ENCODE peak calls at places on chromosomes 4 and X, in six cellular contexts. Q is GM12878, A is K562, I is H1, V is HepG2, X is GM12892. B is an unnamed sample.

GRCh38 chr4:155822572-155822971 is 43.5 kb downstream of the ASIC5 start:
- DNase-seq in Q (no peak), A (no peak), I (no peak), V (no peak), X (no peak), B (no peak)

GRCh38 chrX:131626681-131627296 is 82.9 kb downstream of the OR13H1 start:
- DNase-seq in Q (no peak), A (peak; percentile 7), I (no peak), V (no peak), X (no peak), B (no peak)

GRCh38 chr4:152109585-152110509 is 349.0 kb upstream of the GATB start:
- DNase-seq in Q (no peak), A (no peak), I (no peak), V (no peak), X (no peak), B (no peak)

GRCh38 chr4:39255266-39255665 is 72.9 kb downstream of the WDR19 start:
- DNase-seq in Q (no peak), A (peak; percentile 16), I (no peak), V (peak; percentile 7), X (no peak), B (no peak)

GRCh38 chr4:168441412-168441811 is 38.9 kb downstream of the DDX60L start:
- DNase-seq in Q (no peak), A (no peak), I (no peak), V (no peak), X (no peak), B (no peak)

GRCh38 chr4:106036334-106036733 is 141.1 kb downstream of the NPNT start:
- DNase-seq in Q (no peak), A (no peak), I (no peak), V (peak; percentile 33), X (no peak), B (no peak)

GRCh38 chr4:95732061-95732460 is 107.8 kb upstream of the PDHA2 start:
- DNase-seq in Q (no peak), A (no peak), I (no peak), V (no peak), X (no peak), B (no peak)

GRCh38 chrX:57915680-57916079 is 5.4 kb upstream of the ZXDA start:
- DNase-seq in Q (no peak), A (no peak), I (no peak), V (no peak), X (no peak), B (no peak)

GRCh38 chr4:182808673-182809416 is 108.3 kb downstream of the DCTD start:
- DNase-seq in Q (peak; percentile 55), A (no peak), I (no peak), V (no peak), X (no peak), B (peak; percentile 63)

GRCh38 chrX:46572295-46572936 is 1.1 kb upstream of the CHST7 start:
- DNase-seq in Q (peak; percentile 64), A (no peak), I (no peak), V (no peak), X (no peak), B (no peak)

GRCh38 chrX:44914532-44915198 is 41.7 kb downstream of the KDM6A start:
- DNase-seq in Q (no peak), A (no peak), I (no peak), V (no peak), X (no peak), B (no peak)

GRCh38 chr4:152591361-152591760 is 55.5 kb upstream of the FBXW7 start:
- DNase-seq in Q (no peak), A (no peak), I (peak; percentile 86), V (no peak), X (no peak), B (no peak)

GRCh38 chrX:108439961-108440696 is 491 bp downstream of the COL4A5 start:
- DNase-seq in Q (no peak), A (peak; percentile 23), I (no peak), V (no peak), X (no peak), B (no peak)

GRCh38 chrX:115894087-115894486 is 276.5 kb upstream of the AGTR2 start:
- DNase-seq in Q (peak; percentile 58), A (peak; percentile 37), I (peak; percentile 33), V (peak; percentile 63), X (no peak), B (no peak)

GRCh38 chr4:30720021-30720655 is at the start of gene PCDH7:
- DNase-seq in Q (no peak), A (no peak), I (peak; percentile 76), V (no peak), X (peak; percentile 3), B (no peak)

GRCh38 chrX:11241720-11242119 is 51.5 kb upstream of the AMELX start:
- DNase-seq in Q (no peak), A (no peak), I (no peak), V (no peak), X (no peak), B (no peak)

GRCh38 chr4:175946472-175947116 is 119.0 kb upstream of the WDR17 start:
- DNase-seq in Q (no peak), A (no peak), I (no peak), V (no peak), X (no peak), B (no peak)

DNA sequence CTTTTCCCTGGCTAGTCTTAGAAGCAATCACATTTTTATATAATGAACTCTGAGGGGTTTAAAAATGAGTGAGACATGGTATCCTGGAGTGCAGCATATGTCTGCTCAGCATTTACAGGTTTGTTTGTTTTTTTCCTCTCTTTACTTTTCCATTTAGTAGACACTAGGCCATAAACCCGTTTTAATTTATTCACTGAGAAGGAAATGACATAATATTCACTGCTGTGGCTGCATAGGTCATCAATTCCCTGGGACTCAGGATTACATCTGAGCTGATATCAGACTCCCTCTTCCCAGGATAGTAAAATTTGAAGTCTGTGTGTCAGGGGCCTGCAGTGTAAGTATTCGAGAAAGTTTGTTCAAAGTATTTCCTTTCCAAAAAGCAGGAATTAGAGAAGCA is 178.9 kb upstream of the SPRY1 start:
- DNase-seq in Q (no peak), A (no peak), I (no peak), V (no peak), X (no peak), B (no peak)
- TF ChIP-seq POLR2A in Q (no peak), A (no peak), I (no peak), V (no peak), X (no peak), B (no peak)

GRCh38 chrX:14673764-14674163 is 144.4 kb downstream of the GLRA2 start:
- DNase-seq in Q (peak; percentile 70), A (no peak), I (no peak), V (peak; percentile 39), X (no peak), B (peak; percentile 6)

GRCh38 chrX:14675500-14675899 is 146.2 kb downstream of the GLRA2 start:
- DNase-seq in Q (no peak), A (no peak), I (no peak), V (no peak), X (no peak), B (no peak)

GRCh38 chrX:14673236-14673635 is 143.9 kb downstream of the GLRA2 start:
- DNase-seq in Q (no peak), A (no peak), I (no peak), V (no peak), X (no peak), B (no peak)

GRCh38 chrX:14672611-14673172 is 143.4 kb downstream of the GLRA2 start:
- DNase-seq in Q (no peak), A (no peak), I (no peak), V (no peak), X (no peak), B (no peak)

DNA sequence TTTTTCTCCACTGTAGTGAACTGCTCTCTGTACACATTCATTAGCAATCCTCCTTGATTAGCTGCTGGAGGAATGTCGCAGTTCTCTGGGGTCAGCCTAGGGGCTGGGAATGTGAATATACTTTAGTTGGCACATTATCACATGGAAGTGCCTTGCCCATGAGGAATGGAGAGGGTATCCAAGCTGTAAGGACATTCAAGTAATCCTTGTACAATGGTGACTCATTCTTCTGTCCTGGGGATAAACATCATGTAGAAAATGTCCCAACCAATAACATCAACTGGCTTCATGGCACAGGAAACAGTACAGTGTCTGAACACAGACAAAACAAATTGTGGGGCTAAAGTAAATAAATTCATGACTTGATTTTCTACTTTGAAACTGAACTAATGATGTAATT is 147.1 kb downstream of the GLRA2 start:
- DNase-seq in Q (no peak), A (no peak), I (no peak), V (no peak), X (no peak), B (no peak)
- TF ChIP-seq TAF1 in Q (no peak), A (no peak), I (no peak), V (no peak), X (no peak), B (no peak)

GRCh38 chr4:103198111-103198765 is at the start of gene CENPE:
- DNase-seq in Q (peak; percentile 61), A (peak; percentile 84), I (peak; percentile 97), V (peak; percentile 81), X (peak; percentile 46), B (peak; percentile 40)
- TF ChIP-seq POLR2A in Q (peak; percentile 83), A (peak; percentile 82), I (peak; percentile 82), V (peak; percentile 80), X (peak; percentile 58), B (no peak)

DNA sequence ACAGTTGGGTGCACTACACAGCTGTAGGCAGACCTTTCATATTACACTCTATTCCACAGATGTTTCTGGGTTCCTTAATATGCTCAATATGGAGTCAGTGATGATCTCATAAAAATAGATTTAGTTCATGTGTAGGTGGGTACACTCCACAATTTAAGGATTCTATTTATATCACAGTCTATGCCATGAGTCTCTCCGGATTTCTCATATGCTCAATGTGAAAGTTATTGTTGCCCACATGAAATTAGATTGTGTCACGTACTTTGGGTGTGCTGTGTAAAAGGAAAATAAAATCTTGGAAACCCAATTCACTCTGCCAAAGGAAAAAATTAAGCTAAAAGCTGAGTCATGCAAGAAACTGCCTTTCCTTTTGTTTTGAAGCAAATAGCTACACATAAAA is 32.5 kb upstream of the TASL start:
- DNase-seq in Q (no peak), A (no peak), I (no peak), V (no peak), X (no peak), B (no peak)
- TF ChIP-seq TAF1 in Q (no peak), A (no peak), I (no peak), V (no peak), X (no peak), B (no peak)

GRCh38 chr4:28350485-28350884 is 1489.8 kb downstream of the STIM2 start:
- DNase-seq in Q (no peak), A (no peak), I (no peak), V (no peak), X (no peak), B (no peak)

GRCh38 chr4:28351826-28352225 is 1491.2 kb downstream of the STIM2 start:
- DNase-seq in Q (no peak), A (no peak), I (no peak), V (no peak), X (no peak), B (no peak)

GRCh38 chr4:28357985-28358384 is 1497.3 kb downstream of the STIM2 start:
- DNase-seq in Q (no peak), A (no peak), I (no peak), V (no peak), X (no peak), B (no peak)

GRCh38 chr4:28360681-28361080 is 1500.0 kb downstream of the STIM2 start:
- DNase-seq in Q (no peak), A (no peak), I (no peak), V (no peak), X (no peak), B (no peak)

GRCh38 chr4:28354874-28355273 is 1494.2 kb downstream of the STIM2 start:
- DNase-seq in Q (no peak), A (no peak), I (no peak), V (no peak), X (no peak), B (no peak)
- TF ChIP-seq POLR2A in Q (no peak), A (no peak), I (no peak), V (no peak), X (no peak), B (no peak)